ENCODE peak calls at places on chromosomes 1 and 21, in seven cellular contexts. F, X, H, R, E, N and B are unnamed samples.

GRCh38 chr1:201356701-201357100 is 20.8 kb downstream of the TNNT2 start:
- DNase-seq in E (no peak), H (no peak), R (no peak), N (peak; percentile 6), X (no peak), F (no peak), B (no peak)

GRCh38 chr1:3482590-3482899 is 28.1 kb downstream of the ARHGEF16 start:
- DNase-seq in X (no peak), F (no peak), E (no peak), H (no peak), N (no peak), R (no peak), B (no peak)

GRCh38 chr1:192654607-192655389 is 18.9 kb downstream of the RGS13 start:
- DNase-seq in X (no peak), R (no peak), F (no peak), E (peak; percentile 85), H (no peak), N (no peak), B (no peak)

GRCh38 chr1:223707270-223708000 is 4.9 kb upstream of the CAPN2 start:
- DNase-seq in H (peak; percentile 85), F (peak; percentile 97), R (peak; percentile 83), N (no peak), X (no peak), E (peak; percentile 100), B (no peak)

GRCh38 chr1:234019387-234019786 is 114.9 kb downstream of the SLC35F3 start:
- DNase-seq in X (no peak), R (no peak), N (no peak), E (no peak), F (no peak), H (no peak), B (no peak)

GRCh38 chr1:204190212-204191211 is 5.8 kb downstream of the KISS1 start:
- DNase-seq in R (no peak), X (no peak), E (peak; percentile 70), F (no peak), H (peak; percentile 14), N (peak; percentile 54), B (no peak)

GRCh38 chr1:38133304-38133703 is 86.7 kb upstream of the POU3F1 start:
- DNase-seq in N (no peak), E (no peak), F (no peak), X (no peak), R (no peak), H (no peak), B (no peak)

GRCh38 chr1:8217011-8217711 is 100.8 kb upstream of the SLC45A1 start:
- DNase-seq in F (no peak), H (no peak), R (peak; percentile 46), E (no peak), X (no peak), N (peak; percentile 65), B (no peak)

DNA sequence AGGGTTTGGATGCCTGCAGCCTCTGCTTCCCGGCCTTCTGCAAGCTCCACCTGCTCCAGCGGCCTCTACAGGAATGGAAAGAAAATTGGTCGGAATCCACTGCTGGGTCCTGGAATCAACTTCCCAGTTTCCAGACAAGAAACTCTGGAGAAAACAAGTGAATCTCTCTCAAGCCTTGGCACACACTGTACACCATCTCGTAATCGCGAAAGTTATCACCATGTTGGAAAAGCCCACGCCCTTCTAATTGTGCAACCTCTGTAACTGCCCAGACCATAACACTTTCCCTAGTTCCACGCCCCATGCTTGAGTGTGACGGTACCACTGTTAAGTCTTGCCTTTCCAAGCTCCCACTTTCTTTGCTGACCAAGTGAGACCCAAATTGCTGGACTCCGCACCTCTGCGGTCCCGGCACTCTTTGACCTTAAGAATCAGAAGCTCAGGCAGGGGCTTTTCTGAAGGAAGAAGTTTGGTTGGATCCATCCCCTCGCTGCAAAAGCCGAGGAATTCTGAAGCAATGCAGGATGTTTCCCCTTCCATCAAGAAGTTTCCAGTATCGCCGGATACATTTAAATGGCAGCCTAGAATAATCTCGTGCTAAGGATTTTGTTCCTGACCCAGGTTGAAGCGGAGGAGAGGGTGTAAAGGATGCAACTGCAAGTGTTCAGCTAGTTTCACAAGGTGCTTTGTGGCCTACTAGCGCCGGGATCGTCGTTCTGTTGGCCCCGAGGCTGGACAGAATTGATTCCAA is 6.2 kb downstream of the NR5A2 start:
- DNase-seq in F (no peak), X (no peak), H (no peak), N (no peak), R (no peak), E (no peak), B (no peak)
- TF ChIP-seq CTCF in F (no peak), X (no peak), H (no peak), N (no peak), R (no peak), E (no peak), B (no peak)

GRCh38 chr21:30605968-30606367 is 5.1 kb downstream of the KRTAP22-1 start:
- DNase-seq in R (no peak), X (no peak), N (no peak), E (no peak), F (no peak), H (no peak), B (no peak)

GRCh38 chr21:30598802-30599201 is at the start of gene KRTAP6-2:
- DNase-seq in H (no peak), F (no peak), R (no peak), N (no peak), E (no peak), X (no peak), B (no peak)

DNA sequence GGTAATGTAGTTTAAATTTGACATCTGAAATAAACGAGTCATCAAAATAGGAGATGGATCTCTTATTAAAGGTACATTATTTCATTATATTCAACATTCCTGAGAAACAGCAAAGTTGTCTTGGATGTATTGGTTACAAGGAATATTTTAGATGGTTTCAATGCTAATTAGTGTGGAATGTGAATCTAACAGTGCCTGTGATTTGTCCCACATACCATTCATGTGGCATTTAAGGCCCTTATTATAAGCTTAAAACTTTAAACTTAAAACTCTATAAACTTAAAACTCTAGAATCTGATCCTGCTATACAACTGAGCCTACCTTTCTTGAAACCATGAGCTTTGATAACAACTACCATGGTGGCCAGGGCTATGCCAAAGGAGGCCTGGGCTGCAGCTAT is at the start of gene KRTAP22-1:
- DNase-seq in H (no peak), N (no peak), X (no peak), F (no peak), R (no peak), E (no peak), B (no peak)
- TF ChIP-seq POLR2A in H (no peak), N (no peak), X (no peak), F (no peak), R (no peak), E (no peak), B (no peak)

GRCh38 chr21:29232601-29233541 is 65.9 kb upstream of the BACH1 start:
- DNase-seq in E (peak; percentile 55), H (peak; percentile 38), R (no peak), X (no peak), N (no peak), F (no peak), B (no peak)
- TF ChIP-seq CTCF in E (no peak), H (peak; percentile 53), R (no peak), X (no peak), N (no peak), F (no peak), B (no peak)

GRCh38 chr1:42844592-42845140 is 1.7 kb upstream of the ZNF691 start:
- DNase-seq in F (no peak), N (no peak), H (peak; percentile 64), E (peak; percentile 52), R (no peak), X (no peak), B (no peak)
- TF ChIP-seq POLR2A in F (no peak), N (no peak), H (no peak), E (no peak), R (no peak), X (no peak), B (no peak)

DNA sequence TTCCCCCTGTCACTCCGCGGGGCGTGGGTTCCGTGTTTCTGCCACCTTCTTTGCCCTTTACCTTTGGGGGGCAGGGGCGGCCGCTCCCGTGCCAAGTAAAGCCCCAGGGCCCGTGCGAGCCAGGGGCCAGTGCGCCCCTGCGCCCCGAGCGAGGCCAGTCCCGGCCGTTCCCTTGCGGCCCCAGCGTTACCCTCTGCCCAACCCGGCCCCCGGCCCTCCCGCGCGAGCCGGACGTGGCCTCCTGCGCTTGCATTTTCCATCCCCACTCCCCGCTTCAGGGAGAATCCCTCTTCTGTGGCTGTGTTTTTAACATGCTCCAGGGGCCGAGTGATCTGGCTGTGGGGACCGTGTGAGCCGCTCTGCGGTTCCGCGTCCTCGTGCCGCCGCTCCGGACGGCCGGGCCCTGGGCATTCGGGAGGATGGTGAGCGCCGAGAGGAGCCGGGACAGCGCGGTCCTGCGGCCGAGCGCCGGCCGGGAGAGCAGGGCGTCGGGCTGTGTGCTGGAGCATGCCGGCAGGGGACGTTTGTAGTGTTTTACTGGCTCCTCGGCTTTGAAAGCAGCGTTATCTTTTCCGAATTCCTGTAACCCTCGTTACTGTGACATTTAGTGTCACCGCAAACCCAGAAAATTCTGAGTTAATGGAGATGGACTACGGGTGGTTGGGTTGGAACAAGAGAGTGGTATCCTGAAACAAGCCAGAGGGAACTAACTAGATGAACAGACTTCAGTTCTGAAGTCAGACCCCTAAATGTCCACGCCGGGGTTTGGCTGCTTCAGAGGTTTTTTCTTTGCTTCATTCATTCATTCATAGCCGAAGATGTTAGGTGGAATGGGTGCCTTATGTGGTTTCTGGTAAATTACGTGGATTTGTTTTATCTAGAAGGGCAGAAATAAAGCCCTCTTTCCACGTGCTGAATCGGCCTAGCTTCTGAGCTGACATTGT is 1.1 kb downstream of the GALNT2 start:
- DNase-seq in E (no peak), F (no peak), N (peak; percentile 42), H (peak; percentile 70), R (peak; percentile 55), X (no peak), B (no peak)
- TF ChIP-seq CTCF in E (no peak), F (no peak), N (no peak), H (no peak), R (no peak), X (no peak), B (peak; percentile 6)

DNA sequence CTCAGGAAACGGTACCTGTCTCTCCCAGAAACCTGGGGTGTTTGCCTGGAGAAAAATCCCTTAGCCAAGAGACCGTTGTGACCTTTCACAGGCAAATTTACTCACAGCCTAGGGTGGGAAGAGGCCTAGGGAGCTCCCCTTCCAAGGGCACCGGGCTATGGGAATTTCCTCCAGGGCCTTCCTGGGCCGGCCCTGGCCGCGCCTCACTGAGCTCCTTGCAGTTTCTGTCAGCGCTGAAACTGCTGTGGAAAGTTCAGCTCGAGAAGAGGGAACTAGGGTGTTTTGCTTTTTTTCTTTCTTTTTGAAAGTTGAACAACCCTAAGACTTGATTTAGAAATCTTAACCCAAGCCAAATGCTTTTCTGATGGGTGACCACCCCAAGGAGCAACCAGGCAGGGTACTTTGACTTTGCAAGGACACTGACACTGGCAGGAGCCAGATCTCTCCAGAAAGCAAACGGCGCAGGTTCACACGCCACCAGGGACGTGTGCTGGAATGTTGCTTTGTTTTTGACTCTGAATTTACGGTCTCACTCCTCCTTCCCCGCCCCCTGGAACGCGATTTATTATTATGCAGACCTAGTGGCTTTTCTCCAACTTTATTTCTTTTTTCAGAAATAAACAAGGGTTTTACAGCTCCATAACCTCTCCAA is 229.6 kb upstream of the JUN start:
- DNase-seq in F (no peak), E (peak; percentile 36), R (peak; percentile 45), X (no peak), N (no peak), H (no peak), B (no peak)
- TF ChIP-seq POLR2A in F (no peak), E (no peak), R (peak; percentile 35), X (no peak), N (no peak), H (no peak), B (no peak)